ENCODE peak calls at places on chromosomes 6 and 20, in nine cellular contexts. G is cardiac muscle cell; H is cardiac fibroblast; N is NB4; D is coronary artery; P is CD8-positive, alpha-beta T cell; A is HCT116; Q is tibial artery; R is PC-9. V is an unnamed sample.
A peak's percentile ranks its signal among the peaks of the same experiment; 100 is the strongest.

GRCh38 chr6:155419161-155419560 is 36.5 kb downstream of the NOX3 start:
- DNase-seq in G (no peak), H (no peak), N (peak; percentile 16), D (no peak), P (no peak), A (no peak), Q (no peak), R (no peak), V (no peak)

GRCh38 chr6:45126033-45126432 is 202.1 kb upstream of the RUNX2 start:
- DNase-seq in G (no peak), H (no peak), N (no peak), D (no peak), P (no peak), A (no peak), Q (no peak), R (no peak), V (no peak)

GRCh38 chr20:3808141-3808479 is 12.0 kb downstream of the CDC25B start:
- DNase-seq in G (peak; percentile 91), H (peak; percentile 98), N (no peak), D (peak; percentile 88), P (no peak), A (peak; percentile 80), Q (peak; percentile 97), R (peak; percentile 74), V (peak; percentile 87)

GRCh38 chr6:106069478-106069877 is 16.7 kb upstream of the PRDM1 start:
- DNase-seq in G (peak; percentile 88), H (peak; percentile 84), N (no peak), D (no peak), P (no peak), A (no peak), Q (no peak), R (peak; percentile 26), V (peak; percentile 58)

GRCh38 chr6:138404666-138405337 is 779 bp downstream of the HEBP2 start:
- DNase-seq in G (peak; percentile 29), H (no peak), N (peak; percentile 62), D (peak; percentile 77), P (no peak), A (no peak), Q (peak; percentile 73), R (no peak), V (no peak)

GRCh38 chr6:133854167-133854632 is 34.7 kb upstream of the TCF21 start:
- DNase-seq in G (no peak), H (no peak), N (no peak), D (no peak), P (no peak), A (no peak), Q (no peak), R (no peak), V (no peak)

GRCh38 chr6:32973934-32974333 is 5.5 kb downstream of the BRD2 start:
- DNase-seq in G (peak; percentile 74), H (peak; percentile 74), N (peak; percentile 66), D (no peak), P (no peak), A (no peak), Q (no peak), R (peak; percentile 15), V (no peak)

GRCh38 chr6:65110031-65110430 is 597.0 kb downstream of the EYS start:
- DNase-seq in G (peak; percentile 5), H (no peak), N (no peak), D (no peak), P (no peak), A (no peak), Q (no peak), R (no peak), V (no peak)

GRCh38 chr6:16168858-16169257 is 40.0 kb downstream of the MYLIP start:
- DNase-seq in G (peak; percentile 66), H (peak; percentile 64), N (peak; percentile 78), D (no peak), P (no peak), A (peak; percentile 10), Q (no peak), R (no peak), V (no peak)

GRCh38 chr6:21531393-21531792 is 62.2 kb upstream of the SOX4 start:
- DNase-seq in G (no peak), H (no peak), N (peak; percentile 7), D (no peak), P (no peak), A (no peak), Q (no peak), R (no peak), V (no peak)

GRCh38 chr20:23867152-23867776 is 12.3 kb downstream of the CST5 start:
- DNase-seq in G (no peak), H (no peak), N (no peak), D (no peak), P (no peak), A (no peak), Q (no peak), R (no peak), V (no peak)

GRCh38 chr6:137938770-137939379 is 71.8 kb downstream of the TNFAIP3 start:
- DNase-seq in G (no peak), H (no peak), N (no peak), D (no peak), P (no peak), A (no peak), Q (no peak), R (no peak), V (no peak)

GRCh38 chr6:56091159-56091869 is 156.1 kb downstream of the COL21A1 start:
- DNase-seq in G (peak; percentile 92), H (peak; percentile 90), N (peak; percentile 73), D (no peak), P (no peak), A (peak; percentile 26), Q (no peak), R (peak; percentile 16), V (peak; percentile 64)

GRCh38 chr20:50582092-50582491 is 71.9 kb downstream of the PTPN1 start:
- DNase-seq in G (no peak), H (no peak), N (no peak), D (no peak), P (no peak), A (no peak), Q (peak; percentile 45), R (no peak), V (no peak)

GRCh38 chr20:37501940-37502339 is 19.1 kb upstream of the NNAT start:
- DNase-seq in G (no peak), H (no peak), N (no peak), D (no peak), P (no peak), A (no peak), Q (no peak), R (no peak), V (no peak)

GRCh38 chr6:117448732-117449131 is 23.0 kb upstream of the ROS1 start:
- DNase-seq in G (peak; percentile 96), H (peak; percentile 93), N (no peak), D (no peak), P (no peak), A (no peak), Q (no peak), R (peak; percentile 56), V (peak; percentile 86)

DNA sequence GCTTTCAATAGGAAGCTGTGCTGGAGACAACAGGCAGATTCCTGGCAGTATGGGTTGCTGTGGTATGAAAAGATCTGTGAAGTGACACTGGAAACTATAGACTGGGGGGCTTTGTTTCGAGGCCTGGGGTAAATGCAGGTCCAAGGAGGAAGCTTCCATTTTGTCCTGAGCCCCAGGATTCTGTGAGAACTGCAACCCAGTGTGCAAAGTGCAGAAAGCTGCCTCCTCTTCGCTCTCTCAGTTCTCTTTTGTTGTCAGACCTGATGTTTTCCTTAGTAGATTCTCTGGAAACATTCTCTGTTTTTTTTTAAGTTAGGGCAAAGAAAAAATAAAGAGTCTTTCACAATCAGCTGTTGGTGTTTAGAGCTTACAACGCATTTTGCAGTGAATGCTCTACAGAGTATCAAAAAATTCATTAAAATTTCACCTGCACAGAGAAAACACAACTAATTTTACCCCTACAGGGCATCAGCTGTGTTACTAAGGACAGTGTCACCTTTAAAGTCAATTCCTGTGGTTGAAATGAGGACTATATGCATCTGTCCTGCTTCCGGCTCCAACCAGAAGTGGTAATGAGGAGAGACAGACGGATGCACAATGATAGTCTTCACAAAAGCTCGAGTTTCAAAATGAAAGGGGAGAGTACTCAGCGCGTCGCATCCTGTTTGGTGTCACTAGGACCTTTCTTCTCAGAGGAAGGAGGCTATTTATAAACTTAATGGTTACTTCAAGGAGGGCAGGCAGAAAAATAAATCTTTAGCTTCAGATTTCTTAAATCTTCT is 86.7 kb downstream of the LYRM4 start:
- DNase-seq in G (no peak), H (no peak), N (no peak), D (no peak), P (peak; percentile 29), A (no peak), Q (no peak), R (no peak), V (no peak)
- H3K4me3 ChIP-seq in G (no peak overlapping the region), H (no peak overlapping the region), N (no peak overlapping the region), D (no peak overlapping the region), P (peak overlapping the region; percentile 48), A (no peak overlapping the region), Q (no peak overlapping the region), R (no peak overlapping the region), V (no peak overlapping the region)

GRCh38 chr20:58175425-58175824 is 53.0 kb downstream of the ANKRD60 start:
- DNase-seq in G (no peak), H (no peak), N (no peak), D (no peak), P (no peak), A (no peak), Q (no peak), R (no peak), V (no peak)
- TF ChIP-seq CTCF in G (no peak), H (no peak), N (no peak), D (no peak), P (no peak), A (no peak), Q (peak; percentile 18), R (no peak), V (no peak)

DNA sequence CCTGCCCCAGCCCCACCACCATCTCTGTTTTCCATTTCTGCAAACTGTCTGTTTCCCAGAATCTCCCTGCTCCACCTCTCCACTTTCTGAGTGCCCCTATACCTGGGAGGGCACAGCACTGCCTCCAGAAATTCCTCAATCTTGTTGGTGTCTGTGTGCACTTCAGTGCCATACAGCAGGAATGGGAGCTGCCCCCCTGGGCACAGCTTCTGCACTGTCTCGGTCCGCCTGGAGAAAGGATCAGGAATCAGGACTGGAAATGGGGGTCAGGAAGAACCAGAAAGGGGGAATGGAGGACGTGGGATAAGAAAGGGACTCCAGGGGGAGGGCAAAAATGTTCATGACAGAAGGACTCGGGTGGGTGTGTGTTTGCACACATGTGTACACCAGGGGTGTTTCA is 2.6 kb downstream of the CLIC1 start:
- DNase-seq in G (no peak), H (no peak), N (no peak), D (no peak), P (no peak), A (no peak), Q (no peak), R (no peak), V (no peak)
- H3K4me3 ChIP-seq in G (no peak overlapping the region), H (no peak overlapping the region), N (peak overlapping the region; percentile 100), D (peak overlapping the region; percentile 76), P (no peak overlapping the region), A (no peak overlapping the region), Q (no peak overlapping the region), R (peak overlapping the region; percentile 86), V (peak overlapping the region; percentile 95)

DNA sequence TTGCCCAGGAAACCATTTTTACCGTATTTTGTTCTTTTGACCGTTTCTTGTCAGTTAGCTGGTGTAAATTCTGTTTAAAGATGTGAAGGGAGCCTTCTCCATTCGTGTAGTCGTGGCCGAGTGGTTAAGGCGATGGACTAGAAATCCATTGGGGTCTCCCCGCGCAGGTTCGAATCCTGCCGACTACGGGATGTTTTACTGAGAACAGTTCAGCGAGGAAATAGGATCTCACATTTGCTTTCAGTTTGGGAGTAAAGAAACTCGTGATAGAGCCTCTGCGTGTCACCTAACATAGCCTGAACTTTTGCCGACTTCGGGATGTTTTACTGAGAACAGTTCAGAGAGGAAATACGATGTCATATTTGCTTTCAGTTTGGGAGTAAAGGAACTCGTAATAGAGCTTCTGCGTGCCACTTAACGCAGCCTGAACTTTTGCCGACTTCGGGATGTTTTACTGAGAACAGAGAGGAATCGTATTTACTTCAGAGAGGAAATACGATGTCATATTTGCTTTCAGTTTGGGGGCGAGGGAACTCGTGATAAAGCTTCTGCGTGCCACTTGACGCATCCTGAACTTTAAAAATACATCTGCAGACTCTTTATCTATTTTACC is 5.9 kb upstream of the ZNF184 start:
- DNase-seq in G (peak; percentile 90), H (peak; percentile 94), N (peak; percentile 90), D (peak; percentile 89), P (peak; percentile 80), A (peak; percentile 73), Q (peak; percentile 97), R (peak; percentile 85), V (peak; percentile 80)
- TF ChIP-seq CTCF in G (no peak), H (no peak), N (no peak), D (no peak), P (no peak), A (no peak), Q (no peak), R (no peak), V (no peak)

V was measured in AG04449.